ENCODE peak calls at places on chromosomes 6 and 20, in nine cellular contexts. D is SK-N-SH, U is cardiac muscle cell, C is T-helper 22 cell, E is HCT116, X is SJCRH30, H is colonic mucosa, T is tibial nerve, B is psoas muscle. F is an unnamed sample.

GRCh38 chr6:166435574-166435973 is 52.8 kb upstream of the MPC1 start:
- DNase-seq in D (peak; percentile 71), U (no peak), C (no peak), E (no peak), X (peak; percentile 73), H (no peak), T (no peak), B (no peak), F (no peak)

GRCh38 chr20:20614391-20614790 is 98.1 kb downstream of the RALGAPA2 start:
- DNase-seq in D (no peak), U (no peak), C (no peak), E (no peak), X (no peak), H (no peak), T (no peak), B (no peak), F (no peak)

GRCh38 chr20:62977613-62978558 is 25.4 kb downstream of the SLC17A9 start:
- DNase-seq in D (peak; percentile 61), U (no peak), C (peak; percentile 82), E (peak; percentile 51), X (no peak), H (peak; percentile 58), T (no peak), B (no peak), F (peak; percentile 83)

GRCh38 chr6:111925296-111925695 is 52.0 kb upstream of the FYN start:
- DNase-seq in D (no peak), U (peak; percentile 62), C (no peak), E (no peak), X (peak; percentile 25), H (no peak), T (no peak), B (no peak), F (no peak)

GRCh38 chr20:22584630-22584921 is 204 bp upstream of the FOXA2 start:
- DNase-seq in D (no peak), U (no peak), C (no peak), E (no peak), X (no peak), H (peak; percentile 90), T (no peak), B (no peak), F (no peak)

GRCh38 chr6:145623231-145623630 is 112.1 kb downstream of the EPM2A start:
- DNase-seq in D (no peak), U (no peak), C (no peak), E (no peak), X (no peak), H (no peak), T (no peak), B (no peak), F (no peak)

GRCh38 chr20:11168026-11168425 is 494.2 kb upstream of the JAG1 start:
- DNase-seq in D (no peak), U (no peak), C (no peak), E (no peak), X (no peak), H (no peak), T (no peak), B (no peak), F (no peak)

GRCh38 chr6:150775400-150775799 is 90.1 kb upstream of the MTHFD1L start:
- DNase-seq in D (no peak), U (no peak), C (no peak), E (peak; percentile 7), X (no peak), H (no peak), T (no peak), B (no peak), F (no peak)

GRCh38 chr20:24100370-24101011 is 111.9 kb upstream of the GGTLC1 start:
- DNase-seq in D (peak; percentile 53), U (peak; percentile 80), C (peak; percentile 18), E (peak; percentile 18), X (peak; percentile 68), H (peak; percentile 40), T (no peak), B (peak; percentile 36), F (peak; percentile 34)

GRCh38 chr20:8244637-8245036 is 112.6 kb downstream of the PLCB1 start:
- DNase-seq in D (no peak), U (peak; percentile 92), C (no peak), E (no peak), X (no peak), H (peak; percentile 28), T (no peak), B (no peak), F (no peak)

GRCh38 chr20:3808141-3808479 is 12.0 kb downstream of the CDC25B start:
- DNase-seq in D (no peak), U (peak; percentile 91), C (no peak), E (peak; percentile 80), X (peak; percentile 86), H (peak; percentile 95), T (peak; percentile 80), B (peak; percentile 79), F (no peak)

GRCh38 chr20:682123-682522 is 6.5 kb upstream of the SCRT2 start:
- DNase-seq in D (no peak), U (no peak), C (no peak), E (no peak), X (no peak), H (no peak), T (no peak), B (no peak), F (no peak)

GRCh38 chr6:10399451-10399850 is 15.4 kb downstream of the TFAP2A start:
- DNase-seq in D (no peak), U (no peak), C (no peak), E (no peak), X (no peak), H (no peak), T (no peak), B (no peak), F (no peak)

GRCh38 chr6:110529355-110529754 is 52.9 kb upstream of the SLC22A16 start:
- DNase-seq in D (no peak), U (peak; percentile 50), C (no peak), E (no peak), X (peak; percentile 60), H (no peak), T (no peak), B (no peak), F (no peak)

GRCh38 chr20:61099786-61100185 is 152.3 kb upstream of the CDH4 start:
- DNase-seq in D (no peak), U (no peak), C (no peak), E (no peak), X (no peak), H (no peak), T (no peak), B (no peak), F (no peak)

GRCh38 chr6:124298682-124299081 is 495.0 kb downstream of the NKAIN2 start:
- DNase-seq in D (no peak), U (no peak), C (no peak), E (no peak), X (no peak), H (no peak), T (no peak), B (no peak), F (no peak)

GRCh38 chr6:6633898-6634734 is 45.6 kb downstream of the LY86 start:
- DNase-seq in D (no peak), U (no peak), C (no peak), E (no peak), X (no peak), H (no peak), T (no peak), B (no peak), F (no peak)

GRCh38 chr6:25640446-25640845 is 11.6 kb upstream of the SCGN start:
- DNase-seq in D (no peak), U (no peak), C (no peak), E (no peak), X (no peak), H (no peak), T (no peak), B (no peak), F (no peak)

GRCh38 chr20:64140421-64140820 is 23.8 kb upstream of the MYT1 start:
- DNase-seq in D (peak; percentile 9), U (no peak), C (no peak), E (no peak), X (no peak), H (no peak), T (no peak), B (no peak), F (no peak)

GRCh38 chr6:159931112-159931511 is 37.8 kb upstream of the IGF2R start:
- DNase-seq in D (no peak), U (no peak), C (no peak), E (no peak), X (no peak), H (no peak), T (no peak), B (no peak), F (no peak)

GRCh38 chr6:131135244-131136020 is at the start of gene AKAP7:
- DNase-seq in D (peak; percentile 88), U (peak; percentile 88), C (peak; percentile 13), E (peak; percentile 52), X (peak; percentile 64), H (peak; percentile 74), T (peak; percentile 26), B (peak; percentile 84), F (peak; percentile 26)

GRCh38 chr6:39330476-39330875 is 8.0 kb upstream of the KCNK16 start:
- DNase-seq in D (no peak), U (no peak), C (no peak), E (no peak), X (no peak), H (no peak), T (no peak), B (no peak), F (no peak)

GRCh38 chr6:89763550-89763949 is 56.0 kb downstream of the MDN1 start:
- DNase-seq in D (no peak), U (peak; percentile 32), C (no peak), E (no peak), X (no peak), H (no peak), T (no peak), B (no peak), F (no peak)

GRCh38 chr6:156752666-156753301 is 24.4 kb upstream of the ARID1B start:
- DNase-seq in D (no peak), U (no peak), C (no peak), E (no peak), X (no peak), H (peak; percentile 43), T (no peak), B (peak; percentile 25), F (no peak)

GRCh38 chr20:24768226-24768625 is 180.8 kb upstream of the CST7 start:
- DNase-seq in D (no peak), U (peak; percentile 18), C (no peak), E (no peak), X (no peak), H (no peak), T (no peak), B (no peak), F (no peak)

GRCh38 chr20:3473324-3473723 is 2.5 kb downstream of the ATRN start:
- DNase-seq in D (no peak), U (no peak), C (no peak), E (no peak), X (no peak), H (no peak), T (no peak), B (no peak), F (no peak)

GRCh38 chr6:15389759-15390723 is 144.2 kb downstream of the JARID2 start:
- DNase-seq in D (peak; percentile 75), U (peak; percentile 73), C (no peak), E (peak; percentile 7), X (peak; percentile 72), H (no peak), T (no peak), B (no peak), F (no peak)

GRCh38 chr20:3677733-3678132 is 4.1 kb downstream of the ADAM33 start:
- DNase-seq in D (no peak), U (peak; percentile 68), C (no peak), E (no peak), X (no peak), H (peak; percentile 42), T (no peak), B (peak; percentile 65), F (no peak)

GRCh38 chr20:24405810-24406209 is 63.6 kb upstream of the SYNDIG1 start:
- DNase-seq in D (no peak), U (no peak), C (no peak), E (no peak), X (no peak), H (no peak), T (no peak), B (no peak), F (no peak)

GRCh38 chr6:155274533-155274932 is 10.7 kb downstream of the CLDN20 start:
- DNase-seq in D (no peak), U (peak; percentile 32), C (no peak), E (no peak), X (no peak), H (no peak), T (no peak), B (no peak), F (no peak)

GRCh38 chr6:86936834-86937218 is 502 bp upstream of the HTR1E start:
- DNase-seq in D (no peak), U (no peak), C (no peak), E (no peak), X (no peak), H (no peak), T (no peak), B (no peak), F (no peak)